ENCODE peak calls at places on chromosomes 6 and 20, in five cellular contexts. X is heart right ventricle, H is Calu3, T is uterus, F is HCT116. L is an unnamed sample.

GRCh38 chr20:56630086-56630493 is 984 bp downstream of the TFAP2C start:
- DNase-seq in T (no peak), F (peak; percentile 54), H (peak; percentile 84), X (peak; percentile 23), L (no peak)

GRCh38 chr20:22462975-22463914 is 121.1 kb downstream of the FOXA2 start:
- DNase-seq in H (no peak), F (no peak), X (no peak), T (no peak), L (no peak)

GRCh38 chr6:140779341-140779740 is 1353.4 kb upstream of the GJE1 start:
- DNase-seq in T (no peak), X (no peak), H (no peak), F (no peak), L (no peak)

GRCh38 chr6:38239719-38240451 is 399.8 kb downstream of the BTBD9 start:
- DNase-seq in F (no peak), X (no peak), T (no peak), H (no peak), L (no peak)

GRCh38 chr20:4108495-4109306 is 93.3 kb upstream of the RNF24 start:
- DNase-seq in H (peak; percentile 58), X (peak; percentile 32), T (peak; percentile 60), F (peak; percentile 83), L (peak; percentile 90)

GRCh38 chr20:2234788-2235187 is 61.0 kb upstream of the TGM3 start:
- DNase-seq in T (no peak), H (no peak), X (no peak), F (no peak), L (no peak)

GRCh38 chr6:140441256-140441655 is 1066.8 kb upstream of the CITED2 start:
- DNase-seq in H (peak; percentile 16), T (no peak), F (no peak), X (peak; percentile 32), L (peak; percentile 18)

GRCh38 chr6:56025785-56026184 is 150.4 kb upstream of the BMP5 start:
- DNase-seq in T (no peak), X (no peak), H (no peak), F (no peak), L (no peak)

GRCh38 chr6:161618816-161619454 is 345.1 kb upstream of the AGPAT4 start:
- DNase-seq in H (peak; percentile 38), T (no peak), X (no peak), F (peak; percentile 10), L (peak; percentile 35)

GRCh38 chr6:35624341-35625070 is 64.2 kb downstream of the FKBP5 start:
- DNase-seq in H (no peak), X (no peak), F (no peak), T (no peak), L (no peak)

GRCh38 chr6:25088513-25088912 is 152.8 kb upstream of the RIPOR2 start:
- DNase-seq in X (no peak), T (no peak), H (no peak), F (no peak), L (no peak)

GRCh38 chr6:149843051-149843633 is 21.0 kb downstream of the LRP11 start:
- DNase-seq in H (no peak), F (no peak), X (no peak), T (no peak), L (no peak)

GRCh38 chr6:153024401-153025017 is 22.0 kb upstream of the MTRF1L start:
- DNase-seq in H (peak; percentile 36), F (peak; percentile 51), T (peak; percentile 15), X (no peak), L (peak; percentile 45)

GRCh38 chr20:58293453-58293852 is 16.1 kb upstream of the RAB22A start:
- DNase-seq in T (no peak), F (no peak), X (no peak), H (no peak), L (no peak)

GRCh38 chr6:37882724-37883413 is 63.3 kb downstream of the ZFAND3 start:
- DNase-seq in X (no peak), H (no peak), F (no peak), T (no peak), L (no peak)

GRCh38 chr6:35765739-35766138 is 10.7 kb upstream of the CLPSL2 start:
- DNase-seq in H (no peak), T (no peak), X (no peak), F (no peak), L (no peak)

GRCh38 chr6:152330984-152331383 is 306.2 kb downstream of the SYNE1 start:
- DNase-seq in F (no peak), H (no peak), X (no peak), T (no peak), L (no peak)

GRCh38 chr6:24760210-24760609 is 14.5 kb upstream of the GMNN start:
- DNase-seq in F (no peak), X (no peak), H (no peak), T (no peak), L (no peak)

GRCh38 chr6:132812255-132812732 is 2.1 kb upstream of the RPS12 start:
- DNase-seq in F (no peak), H (no peak), X (no peak), T (no peak), L (no peak)

GRCh38 chr6:38346291-38347079 is 293.2 kb downstream of the BTBD9 start:
- DNase-seq in X (no peak), H (no peak), T (no peak), F (no peak), L (no peak)

GRCh38 chr6:166005846-166006592 is 161.6 kb downstream of the TBXT start:
- DNase-seq in T (peak; percentile 85), F (no peak), X (peak; percentile 66), H (peak; percentile 72), L (no peak)

GRCh38 chr6:134165827-134166226 is 113.4 kb upstream of the SLC2A12 start:
- DNase-seq in F (no peak), X (no peak), H (no peak), T (no peak), L (no peak)

GRCh38 chr6:30902709-30903108 is 5.3 kb upstream of the GTF2H4 start:
- DNase-seq in X (no peak), H (no peak), T (no peak), F (no peak), L (no peak)

GRCh38 chr6:98498891-98499290 is 335.5 kb upstream of the POU3F2 start:
- DNase-seq in T (no peak), F (no peak), X (no peak), H (no peak), L (no peak)

GRCh38 chr6:130617658-130618057 is 209.5 kb upstream of the SMLR1 start:
- DNase-seq in F (no peak), X (no peak), H (no peak), T (no peak), L (no peak)
- TF ChIP-seq CTCF in F (peak; percentile 11), X (no peak), H (no peak), T (no peak), L (no peak)

GRCh38 chr6:42104095-42104806 is 38.2 kb downstream of the C6orf132 start:
- DNase-seq in T (peak; percentile 57), H (no peak), F (no peak), X (peak; percentile 77), L (no peak)
- TF ChIP-seq CTCF in T (peak; percentile 47), H (no peak), F (peak; percentile 25), X (peak; percentile 55), L (peak; percentile 63)

GRCh38 chr20:50856475-50857041 is 61.7 kb downstream of the BCAS4 start:
- DNase-seq in F (no peak), H (no peak), X (no peak), T (no peak), L (no peak)

GRCh38 chr20:50857348-50857747 is 62.5 kb downstream of the BCAS4 start:
- DNase-seq in X (no peak), T (no peak), H (no peak), F (no peak), L (no peak)

GRCh38 chr20:50854512-50855249 is 59.8 kb downstream of the BCAS4 start:
- DNase-seq in F (no peak), H (no peak), X (no peak), T (no peak), L (no peak)

GRCh38 chr20:50858525-50858924 is 63.7 kb downstream of the BCAS4 start:
- DNase-seq in T (no peak), X (no peak), H (no peak), F (no peak), L (no peak)

DNA sequence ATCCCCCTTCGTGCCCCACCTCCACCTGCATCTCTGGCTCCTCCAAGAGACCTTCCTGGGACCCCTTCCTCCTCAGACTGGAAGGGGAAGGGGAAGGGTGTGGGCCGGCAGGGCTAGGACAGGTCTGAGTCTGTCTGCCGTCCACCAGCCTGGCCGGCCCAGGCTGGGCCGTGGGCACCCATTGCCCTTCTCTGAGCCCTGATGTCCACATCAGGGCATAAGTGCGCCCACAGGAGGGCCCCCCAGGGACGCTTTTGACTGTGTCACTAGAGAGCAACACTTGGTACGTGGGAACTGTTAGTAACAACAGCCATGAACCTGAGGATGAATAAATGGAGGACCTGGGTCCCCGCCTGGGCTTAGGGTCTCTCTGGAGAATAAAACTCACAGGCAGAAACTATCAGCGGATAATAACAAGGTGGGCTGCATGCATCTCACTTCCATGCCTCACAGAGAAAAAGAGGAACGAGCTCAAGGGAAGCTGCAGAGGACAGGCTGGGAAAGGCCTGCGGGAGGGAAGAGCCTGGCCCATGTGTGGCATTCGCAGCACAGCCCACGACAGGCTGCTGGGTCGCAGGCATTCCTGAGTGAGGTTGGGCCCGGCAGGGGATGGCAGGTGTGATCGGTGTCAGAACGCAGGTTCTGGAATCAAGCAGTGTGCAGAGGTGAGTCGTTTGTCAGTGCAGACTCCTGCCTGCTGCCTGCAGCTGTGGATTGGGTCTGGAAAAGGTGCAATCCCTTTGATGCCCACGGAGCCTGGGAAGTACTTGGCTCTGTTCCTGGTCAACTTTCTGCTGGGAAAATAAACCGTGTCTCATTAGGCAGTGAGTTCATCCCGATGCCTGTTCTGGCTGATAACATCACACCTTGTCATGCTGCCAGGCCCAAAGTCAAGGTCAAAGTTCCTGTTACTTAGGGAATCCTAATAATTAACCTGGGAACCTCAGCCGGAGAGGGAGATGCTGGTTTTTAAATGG is 60.9 kb downstream of the BCAS4 start:
- DNase-seq in F (no peak), T (no peak), X (no peak), H (peak; percentile 51), L (no peak)
- TF ChIP-seq CTCF in F (no peak), T (no peak), X (no peak), H (no peak), L (no peak)

DNA sequence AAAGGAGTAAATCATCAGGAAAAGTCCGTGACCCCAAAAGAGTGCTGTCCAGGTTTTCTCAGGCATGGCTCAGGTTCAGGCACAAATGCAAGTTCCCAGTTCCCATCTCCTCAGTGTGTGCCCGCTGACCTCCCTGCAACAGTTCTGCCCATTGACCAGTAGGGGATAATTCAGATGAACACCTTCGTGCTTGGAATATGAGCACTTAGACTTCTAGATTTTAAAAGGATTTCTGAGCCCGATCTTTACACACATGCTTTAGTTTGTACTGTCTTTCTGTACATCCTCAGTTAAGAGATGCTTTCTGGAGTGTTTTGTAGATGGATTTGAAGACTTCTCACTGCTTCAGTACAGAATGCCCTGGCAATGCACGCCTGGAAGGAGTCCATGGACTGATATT is 239.7 kb upstream of the PLCB4 start:
- DNase-seq in H (no peak), X (no peak), T (no peak), F (no peak), L (no peak)
- TF ChIP-seq CTCF in H (no peak), X (no peak), T (no peak), F (peak; percentile 56), L (peak; percentile 11)